ENCODE peak calls at places on chromosome 19, in eight cellular contexts. Y, D, V, P, R, E, A and U are unnamed samples.

GRCh38 chr19:44643605-44644390 is at the start of gene PVR:
- DNase-seq in Y (peak), D (no peak), V (peak), P (no peak), R (no peak), E (peak), A (peak), U (peak)

GRCh38 chr19:12994701-12995595 is at the start of gene NFIX:
- DNase-seq in Y (no peak), D (peak), V (peak), P (no peak), R (peak), E (peak), A (peak), U (peak)

GRCh38 chr19:48603449-48603848 is 3.1 kb upstream of the SPACA4 start:
- DNase-seq in Y (no peak), D (no peak), V (no peak), P (no peak), R (no peak), E (no peak), A (no peak), U (no peak)

GRCh38 chr19:4705413-4706131 is 18.1 kb downstream of the DPP9 start:
- DNase-seq in Y (no peak), D (no peak), V (no peak), P (no peak), R (no peak), E (no peak), A (no peak), U (no peak)

GRCh38 chr19:55867101-55867500 is 30.8 kb downstream of the NLRP4 start:
- DNase-seq in Y (no peak), D (no peak), V (no peak), P (no peak), R (no peak), E (no peak), A (no peak), U (no peak)

GRCh38 chr19:14006085-14006765 is at the start of gene RFX1:
- DNase-seq in Y (peak), D (peak), V (peak), P (peak), R (peak), E (peak), A (peak), U (peak)

GRCh38 chr19:33000510-33000909 is 28.5 kb downstream of the FAAP24 start:
- DNase-seq in Y (no peak), D (no peak), V (no peak), P (no peak), R (no peak), E (no peak), A (no peak), U (no peak)

GRCh38 chr19:32407004-32407992 is 1.7 kb downstream of the DPY19L3 start:
- DNase-seq in Y (peak), D (no peak), V (peak), P (no peak), R (no peak), E (peak), A (no peak), U (peak)

GRCh38 chr19:51587264-51588191 is 16.4 kb downstream of the ZNF175 start:
- DNase-seq in Y (no peak), D (no peak), V (no peak), P (no peak), R (no peak), E (no peak), A (no peak), U (no peak)

GRCh38 chr19:30731596-30731995 is 359.4 kb downstream of the ZNF536 start:
- DNase-seq in Y (no peak), D (no peak), V (no peak), P (no peak), R (no peak), E (no peak), A (no peak), U (no peak)

GRCh38 chr19:4115050-4115817 is 8.7 kb downstream of the MAP2K2 start:
- DNase-seq in Y (no peak), D (peak), V (no peak), P (peak), R (peak), E (no peak), A (no peak), U (no peak)

GRCh38 chr19:39320948-39321831 is 527 bp upstream of the LRFN1 start:
- DNase-seq in Y (no peak), D (no peak), V (no peak), P (no peak), R (no peak), E (no peak), A (no peak), U (no peak)

GRCh38 chr19:7705387-7706187 is 3.7 kb upstream of the FCER2 start:
- DNase-seq in Y (no peak), D (peak), V (no peak), P (peak), R (peak), E (no peak), A (peak), U (peak)

GRCh38 chr19:36986601-36987000 is 70.5 kb downstream of the ZNF568 start:
- DNase-seq in Y (no peak), D (no peak), V (no peak), P (no peak), R (no peak), E (no peak), A (no peak), U (no peak)

GRCh38 chr19:401836-402535 is 7.0 kb downstream of the C2CD4C start:
- DNase-seq in Y (no peak), D (no peak), V (no peak), P (no peak), R (no peak), E (no peak), A (no peak), U (no peak)

GRCh38 chr19:42402376-42403116 is 12.4 kb upstream of the CNFN start:
- DNase-seq in Y (no peak), D (no peak), V (no peak), P (no peak), R (no peak), E (no peak), A (no peak), U (no peak)